ENCODE peak calls at places on chromosomes 7 and 10, in nine cellular contexts. Z, X, Y, E, U, T, K, M and P are unnamed samples.
A peak's percentile ranks its signal among the peaks of the same experiment; 100 is the strongest.

GRCh38 chr7:37784015-37784414 is 64.4 kb upstream of the NME8 start:
- DNase-seq in Z (no peak), X (no peak), Y (no peak), E (no peak), U (no peak), T (no peak), K (no peak), M (no peak), P (peak; percentile 36)

GRCh38 chr10:43372751-43373445 is 1.5 kb downstream of the FXYD4 start:
- DNase-seq in Z (no peak), X (no peak), Y (no peak), E (peak; percentile 22), U (no peak), T (peak; percentile 21), K (no peak), M (no peak), P (no peak)

GRCh38 chr10:24277771-24278518 is 69.0 kb downstream of the KIAA1217 start:
- DNase-seq in Z (no peak), X (peak; percentile 28), Y (no peak), E (no peak), U (no peak), T (no peak), K (no peak), M (peak; percentile 78), P (no peak)

GRCh38 chr7:99752354-99752753 is 17.4 kb upstream of the CYP3A7 start:
- DNase-seq in Z (peak; percentile 17), X (no peak), Y (peak; percentile 71), E (no peak), U (no peak), T (no peak), K (no peak), M (no peak), P (peak; percentile 91)

GRCh38 chr10:29160110-29160669 is 128.7 kb upstream of the LYZL1 start:
- DNase-seq in Z (peak; percentile 89), X (no peak), Y (no peak), E (no peak), U (no peak), T (no peak), K (no peak), M (no peak), P (no peak)

GRCh38 chr10:112653851-112654250 is 206.8 kb downstream of the VTI1A start:
- DNase-seq in Z (no peak), X (no peak), Y (no peak), E (no peak), U (no peak), T (no peak), K (no peak), M (no peak), P (no peak)

GRCh38 chr10:35752469-35753450 is 110.7 kb upstream of the FZD8 start:
- DNase-seq in Z (no peak), X (peak; percentile 31), Y (no peak), E (no peak), U (no peak), T (no peak), K (no peak), M (no peak), P (no peak)

GRCh38 chr10:131728829-131729228 is 172.0 kb upstream of the PPP2R2D start:
- DNase-seq in Z (no peak), X (no peak), Y (no peak), E (no peak), U (no peak), T (peak; percentile 8), K (no peak), M (no peak), P (no peak)

GRCh38 chr7:31464601-31465000 is 49.3 kb upstream of the ITPRID1 start:
- DNase-seq in Z (no peak), X (no peak), Y (no peak), E (no peak), U (no peak), T (no peak), K (no peak), M (no peak), P (no peak)

GRCh38 chr10:58967551-58968418 is 208.7 kb upstream of the PHYHIPL start:
- DNase-seq in Z (no peak), X (peak; percentile 8), Y (peak; percentile 69), E (peak; percentile 49), U (peak; percentile 85), T (peak; percentile 58), K (peak; percentile 74), M (no peak), P (peak; percentile 86)

GRCh38 chr7:130095812-130096211 is 25.5 kb downstream of the KLHDC10 start:
- DNase-seq in Z (peak; percentile 80), X (no peak), Y (no peak), E (no peak), U (no peak), T (no peak), K (no peak), M (no peak), P (no peak)

GRCh38 chr10:36171546-36171945 is 529.5 kb upstream of the FZD8 start:
- DNase-seq in Z (no peak), X (no peak), Y (no peak), E (no peak), U (no peak), T (no peak), K (no peak), M (no peak), P (no peak)

DNA sequence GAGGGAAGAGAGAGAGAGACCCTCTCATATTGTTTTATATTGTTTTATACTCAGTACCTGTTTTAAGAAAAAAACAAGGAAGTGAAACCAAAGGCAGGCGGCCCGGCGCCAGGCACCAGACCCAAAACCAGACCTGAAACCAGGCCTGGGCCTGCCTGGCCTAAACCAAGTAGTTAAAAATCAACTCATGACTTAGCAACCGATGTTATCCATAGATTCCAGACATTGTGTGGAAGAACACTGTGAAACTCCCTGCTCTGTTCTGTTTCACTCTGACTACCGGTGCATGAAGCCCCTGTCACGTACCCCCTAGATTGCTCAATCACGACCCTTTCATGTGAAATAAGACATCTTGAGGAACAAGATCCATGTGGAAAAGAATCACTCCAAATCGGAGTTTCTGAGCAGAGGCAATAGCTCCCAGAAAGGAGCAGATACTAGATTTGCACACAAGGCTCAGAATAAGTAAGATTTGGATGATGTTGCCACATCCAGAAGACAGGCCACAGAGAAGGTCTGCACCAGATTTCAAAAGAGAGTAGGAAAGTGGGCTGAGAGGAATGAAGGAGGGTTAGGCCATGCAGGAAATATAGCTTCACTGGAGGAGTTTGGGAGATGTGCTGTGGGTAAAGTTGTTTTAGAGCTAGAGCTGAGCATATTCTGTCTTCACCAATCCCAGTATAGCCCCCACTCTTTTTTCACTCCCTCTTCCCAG is 8.7 kb upstream of the ZNF248 start:
- DNase-seq in Z (no peak), X (no peak), Y (no peak), E (no peak), U (no peak), T (no peak), K (no peak), M (no peak), P (no peak)
- H3K9me3 ChIP-seq in Z (no peaks in the 10 kb centered on the region), X (no peaks in the 10 kb centered on the region), Y (no peaks in the 10 kb centered on the region), E (no peaks in the 10 kb centered on the region), U (peaks cover 3% of the 10 kb centered on the region), T (no peaks in the 10 kb centered on the region), K (no peaks in the 10 kb centered on the region), M (no peaks in the 10 kb centered on the region), P (no peaks in the 10 kb centered on the region)

DNA sequence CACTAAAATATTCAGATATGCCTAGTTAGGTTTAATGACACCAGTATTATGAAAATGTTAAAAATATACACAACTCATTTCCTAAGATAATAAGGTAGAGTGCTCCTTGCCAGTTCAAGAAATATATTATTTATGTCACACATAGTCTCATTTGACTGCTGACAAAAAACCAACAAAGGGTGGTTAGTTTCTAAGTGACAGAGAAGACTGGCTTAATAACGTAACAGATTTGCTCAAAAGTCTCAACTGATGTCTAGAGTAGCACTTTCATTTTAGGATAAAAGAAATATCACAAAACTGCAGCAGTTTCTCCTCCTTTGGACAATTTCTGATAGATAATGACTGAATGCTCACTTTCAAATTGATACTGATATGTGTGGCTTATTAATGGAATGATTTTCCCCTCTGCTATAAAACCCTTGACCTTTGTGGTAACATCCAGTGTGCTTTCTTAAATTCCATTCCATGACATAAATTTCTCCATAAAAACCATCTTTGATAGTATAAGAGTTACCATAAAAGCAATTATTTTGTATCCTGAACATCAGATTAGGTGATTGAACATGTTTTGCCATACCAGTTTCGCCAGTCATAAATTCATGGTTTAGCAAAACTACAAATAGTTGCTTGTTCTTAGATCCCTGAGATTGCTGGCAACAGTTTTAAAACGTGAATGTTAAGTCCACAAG is 94.2 kb downstream of the NRBF2 start:
- DNase-seq in Z (no peak), X (no peak), Y (no peak), E (no peak), U (no peak), T (no peak), K (no peak), M (no peak), P (no peak)
- H3K4me3 ChIP-seq in Z (no peak overlapping the region), X (no peak overlapping the region), Y (no peak overlapping the region), E (no peak overlapping the region), U (no peak overlapping the region), T (no peak overlapping the region), K (no peak overlapping the region), M (no peak overlapping the region), P (no peak overlapping the region)

GRCh38 chr7:112431803-112432202 is 18.5 kb upstream of the IFRD1 start:
- DNase-seq in Z (no peak), X (no peak), Y (no peak), E (no peak), U (no peak), T (no peak), K (no peak), M (no peak), P (no peak)

GRCh38 chr7:112428715-112429114 is 21.5 kb upstream of the IFRD1 start:
- DNase-seq in Z (no peak), X (no peak), Y (no peak), E (no peak), U (no peak), T (no peak), K (no peak), M (no peak), P (no peak)

GRCh38 chr7:112427984-112428383 is 22.3 kb upstream of the IFRD1 start:
- DNase-seq in Z (no peak), X (no peak), Y (no peak), E (no peak), U (no peak), T (no peak), K (no peak), M (no peak), P (no peak)

GRCh38 chr7:112433289-112433688 is 17.0 kb upstream of the IFRD1 start:
- DNase-seq in Z (no peak), X (no peak), Y (no peak), E (no peak), U (no peak), T (no peak), K (no peak), M (no peak), P (no peak)

GRCh38 chr7:112430649-112431048 is 19.6 kb upstream of the IFRD1 start:
- DNase-seq in Z (no peak), X (no peak), Y (no peak), E (no peak), U (no peak), T (no peak), K (no peak), M (no peak), P (no peak)
- H3K9me3 ChIP-seq in Z (no peaks in the 10 kb centered on the region), X (no peaks in the 10 kb centered on the region), Y (no peaks in the 10 kb centered on the region), E (no peaks in the 10 kb centered on the region), U (no peaks in the 10 kb centered on the region), T (no peaks in the 10 kb centered on the region), K (no peaks in the 10 kb centered on the region), M (no peaks in the 10 kb centered on the region), P (no peaks in the 10 kb centered on the region)

DNA sequence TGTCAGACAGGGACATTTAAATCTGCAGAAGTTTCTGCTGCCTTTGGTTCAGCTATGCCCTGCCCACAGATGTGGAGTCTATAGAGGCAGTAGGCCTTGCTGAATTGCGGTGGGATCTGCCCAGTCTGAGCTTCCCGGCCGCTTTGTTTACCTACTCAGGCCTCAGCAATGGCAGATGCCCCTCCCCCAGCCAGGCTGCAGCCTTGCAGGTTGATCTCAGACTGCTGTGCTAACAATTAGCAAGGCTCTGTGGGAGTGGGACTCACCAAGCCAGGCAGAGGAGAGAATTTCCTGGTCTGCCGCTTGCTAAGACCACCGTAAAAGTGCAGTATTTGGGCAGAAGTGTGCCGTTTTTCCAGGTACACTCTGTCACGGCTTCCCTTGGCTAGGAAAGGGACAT is 28.2 kb upstream of the VWDE start:
- DNase-seq in Z (peak; percentile 53), X (no peak), Y (peak; percentile 67), E (no peak), U (no peak), T (no peak), K (no peak), M (no peak), P (no peak)
- H3K4me3 ChIP-seq in Z (no peak overlapping the region), X (no peak overlapping the region), Y (no peak overlapping the region), E (no peak overlapping the region), U (no peak overlapping the region), T (no peak overlapping the region), K (no peak overlapping the region), M (no peak overlapping the region), P (no peak overlapping the region)